ENCODE peak calls at places on chromosomes 2 and 18, in six cellular contexts. One of them, this sample, is unnamed.

GRCh38 chr2:20190862-20191713 is 33.8 kb downstream of the SDC1 start:
- DNase-seq in naive thymus-derived CD4-positive, alpha-beta T cell: no peak
- DNase-seq in body of pancreas: no peak
- DNase-seq in lower lobe of right lung: no peak
- DNase-seq in fibroblast of lung: peak; percentile 56
- DNase-seq in cardiac muscle cell: peak; percentile 70
- DNase-seq in this sample: no peak

GRCh38 chr2:16972276-16972675 is 306.6 kb upstream of the CYRIA start:
- DNase-seq in cardiac muscle cell: no peak
- DNase-seq in naive thymus-derived CD4-positive, alpha-beta T cell: no peak
- DNase-seq in body of pancreas: no peak
- DNase-seq in lower lobe of right lung: no peak
- DNase-seq in fibroblast of lung: peak; percentile 63
- DNase-seq in this sample: no peak

GRCh38 chr2:120771556-120772208 is 36.0 kb downstream of the GLI2 start:
- DNase-seq in cardiac muscle cell: no peak
- DNase-seq in lower lobe of right lung: peak; percentile 38
- DNase-seq in body of pancreas: peak; percentile 45
- DNase-seq in naive thymus-derived CD4-positive, alpha-beta T cell: no peak
- DNase-seq in fibroblast of lung: peak; percentile 96
- DNase-seq in this sample: no peak

GRCh38 chr2:14632133-14632936 is at the start of gene LRATD1:
- DNase-seq in body of pancreas: peak; percentile 94
- DNase-seq in lower lobe of right lung: peak; percentile 87
- DNase-seq in cardiac muscle cell: peak; percentile 97
- DNase-seq in fibroblast of lung: peak; percentile 86
- DNase-seq in naive thymus-derived CD4-positive, alpha-beta T cell: no peak
- DNase-seq in this sample: peak; percentile 97

GRCh38 chr18:24115628-24116027 is 23.2 kb upstream of the CABYR start:
- DNase-seq in naive thymus-derived CD4-positive, alpha-beta T cell: no peak
- DNase-seq in body of pancreas: no peak
- DNase-seq in cardiac muscle cell: no peak
- DNase-seq in fibroblast of lung: no peak
- DNase-seq in lower lobe of right lung: no peak
- DNase-seq in this sample: no peak

GRCh38 chr2:214569419-214570035 is 158.7 kb downstream of the VWC2L start:
- DNase-seq in body of pancreas: no peak
- DNase-seq in naive thymus-derived CD4-positive, alpha-beta T cell: no peak
- DNase-seq in cardiac muscle cell: no peak
- DNase-seq in fibroblast of lung: no peak
- DNase-seq in lower lobe of right lung: no peak
- DNase-seq in this sample: no peak

GRCh38 chr2:45275235-45275805 is 266.1 kb upstream of the SIX2 start:
- DNase-seq in body of pancreas: peak; percentile 58
- DNase-seq in fibroblast of lung: peak; percentile 51
- DNase-seq in cardiac muscle cell: no peak
- DNase-seq in lower lobe of right lung: no peak
- DNase-seq in naive thymus-derived CD4-positive, alpha-beta T cell: no peak
- DNase-seq in this sample: no peak

GRCh38 chr2:165474621-165475269 is 5.2 kb downstream of the CSRNP3 start:
- DNase-seq in lower lobe of right lung: no peak
- DNase-seq in cardiac muscle cell: peak; percentile 20
- DNase-seq in fibroblast of lung: no peak
- DNase-seq in body of pancreas: no peak
- DNase-seq in naive thymus-derived CD4-positive, alpha-beta T cell: no peak
- DNase-seq in this sample: no peak

GRCh38 chr18:9996104-9996503 is 82.3 kb downstream of the VAPA start:
- DNase-seq in cardiac muscle cell: no peak
- DNase-seq in naive thymus-derived CD4-positive, alpha-beta T cell: no peak
- DNase-seq in body of pancreas: no peak
- DNase-seq in fibroblast of lung: no peak
- DNase-seq in lower lobe of right lung: no peak
- DNase-seq in this sample: no peak

GRCh38 chr18:32893915-32894314 is 121.1 kb upstream of the KLHL14 start:
- DNase-seq in naive thymus-derived CD4-positive, alpha-beta T cell: no peak
- DNase-seq in body of pancreas: no peak
- DNase-seq in fibroblast of lung: no peak
- DNase-seq in cardiac muscle cell: no peak
- DNase-seq in lower lobe of right lung: no peak
- DNase-seq in this sample: no peak

GRCh38 chr2:199458017-199458805 is 472 bp upstream of the SATB2 start:
- DNase-seq in fibroblast of lung: peak; percentile 63
- DNase-seq in cardiac muscle cell: peak; percentile 63
- DNase-seq in body of pancreas: no peak
- DNase-seq in lower lobe of right lung: peak; percentile 48
- DNase-seq in naive thymus-derived CD4-positive, alpha-beta T cell: no peak
- DNase-seq in this sample: no peak

GRCh38 chr18:47872426-47872825 is 58.0 kb downstream of the SMAD2 start:
- DNase-seq in naive thymus-derived CD4-positive, alpha-beta T cell: no peak
- DNase-seq in cardiac muscle cell: no peak
- DNase-seq in lower lobe of right lung: no peak
- DNase-seq in fibroblast of lung: no peak
- DNase-seq in body of pancreas: no peak
- DNase-seq in this sample: no peak

GRCh38 chr2:232689152-232689910 is 7.8 kb upstream of the GIGYF2 start:
- DNase-seq in body of pancreas: peak; percentile 57
- DNase-seq in lower lobe of right lung: no peak
- DNase-seq in cardiac muscle cell: no peak
- DNase-seq in naive thymus-derived CD4-positive, alpha-beta T cell: no peak
- DNase-seq in fibroblast of lung: peak; percentile 23
- DNase-seq in this sample: no peak

GRCh38 chr2:85861180-85861579 is 27.6 kb downstream of the ST3GAL5 start:
- DNase-seq in cardiac muscle cell: no peak
- DNase-seq in naive thymus-derived CD4-positive, alpha-beta T cell: no peak
- DNase-seq in lower lobe of right lung: no peak
- DNase-seq in fibroblast of lung: no peak
- DNase-seq in body of pancreas: no peak
- DNase-seq in this sample: no peak

GRCh38 chr18:54958711-54959625 is at the start of gene CCDC68:
- DNase-seq in cardiac muscle cell: peak; percentile 76
- DNase-seq in naive thymus-derived CD4-positive, alpha-beta T cell: no peak
- DNase-seq in lower lobe of right lung: peak; percentile 81
- DNase-seq in fibroblast of lung: peak; percentile 42
- DNase-seq in body of pancreas: peak; percentile 77
- DNase-seq in this sample: peak; percentile 30

GRCh38 chr2:42794271-42795046 is 2.1 kb upstream of the HAAO start:
- DNase-seq in cardiac muscle cell: peak; percentile 31
- DNase-seq in naive thymus-derived CD4-positive, alpha-beta T cell: no peak
- DNase-seq in lower lobe of right lung: no peak
- DNase-seq in fibroblast of lung: no peak
- DNase-seq in body of pancreas: peak; percentile 73
- DNase-seq in this sample: no peak

GRCh38 chr2:159755788-159756187 is 42.2 kb downstream of the CD302 start:
- DNase-seq in cardiac muscle cell: peak; percentile 2
- DNase-seq in body of pancreas: no peak
- DNase-seq in fibroblast of lung: peak; percentile 66
- DNase-seq in naive thymus-derived CD4-positive, alpha-beta T cell: no peak
- DNase-seq in lower lobe of right lung: no peak
- DNase-seq in this sample: no peak

GRCh38 chr18:61167902-61168301 is 165.3 kb upstream of the CDH20 start:
- DNase-seq in body of pancreas: no peak
- DNase-seq in lower lobe of right lung: no peak
- DNase-seq in fibroblast of lung: no peak
- DNase-seq in naive thymus-derived CD4-positive, alpha-beta T cell: no peak
- DNase-seq in cardiac muscle cell: no peak
- DNase-seq in this sample: no peak

GRCh38 chr18:64017870-64018269 is 48.0 kb downstream of the SERPINB8 start:
- DNase-seq in lower lobe of right lung: no peak
- DNase-seq in fibroblast of lung: no peak
- DNase-seq in body of pancreas: no peak
- DNase-seq in cardiac muscle cell: peak; percentile 41
- DNase-seq in naive thymus-derived CD4-positive, alpha-beta T cell: no peak
- DNase-seq in this sample: no peak

GRCh38 chr2:8855019-8855418 is 17.6 kb upstream of the KIDINS220 start:
- DNase-seq in naive thymus-derived CD4-positive, alpha-beta T cell: no peak
- DNase-seq in lower lobe of right lung: no peak
- DNase-seq in cardiac muscle cell: no peak
- DNase-seq in body of pancreas: no peak
- DNase-seq in fibroblast of lung: no peak
- DNase-seq in this sample: no peak

GRCh38 chr18:1464444-1465217 is 560.0 kb downstream of the ADCYAP1 start:
- DNase-seq in body of pancreas: no peak
- DNase-seq in cardiac muscle cell: no peak
- DNase-seq in fibroblast of lung: no peak
- DNase-seq in lower lobe of right lung: no peak
- DNase-seq in naive thymus-derived CD4-positive, alpha-beta T cell: no peak
- DNase-seq in this sample: no peak

GRCh38 chr2:44360749-44361329 is 455 bp downstream of the PREPL start:
- DNase-seq in cardiac muscle cell: no peak
- DNase-seq in fibroblast of lung: peak; percentile 17
- DNase-seq in naive thymus-derived CD4-positive, alpha-beta T cell: no peak
- DNase-seq in body of pancreas: no peak
- DNase-seq in lower lobe of right lung: no peak
- DNase-seq in this sample: no peak

GRCh38 chr18:42959528-42959927 is 156.0 kb downstream of the RIT2 start:
- DNase-seq in body of pancreas: no peak
- DNase-seq in cardiac muscle cell: no peak
- DNase-seq in lower lobe of right lung: no peak
- DNase-seq in fibroblast of lung: no peak
- DNase-seq in naive thymus-derived CD4-positive, alpha-beta T cell: no peak
- DNase-seq in this sample: no peak

DNA sequence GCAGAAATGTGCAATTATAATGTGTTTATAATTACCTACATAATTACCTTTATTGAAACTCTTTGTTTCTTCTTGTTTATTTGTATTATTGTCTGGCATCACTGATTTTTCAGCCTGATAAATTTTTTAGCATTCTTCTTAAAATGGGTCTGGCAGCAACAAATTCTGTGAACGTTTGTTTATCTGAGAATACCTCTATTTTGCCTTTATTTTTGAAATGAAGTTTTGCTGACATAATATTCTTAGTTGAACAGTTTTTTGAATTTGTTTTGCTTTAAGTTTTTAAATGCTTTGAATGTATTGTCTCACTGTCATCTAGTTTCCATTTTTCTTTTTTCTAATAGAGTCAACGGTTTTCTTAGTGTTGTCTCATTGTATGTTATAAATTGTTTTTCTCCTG is 1152.0 kb upstream of the CDH2 start:
- DNase-seq in naive thymus-derived CD4-positive, alpha-beta T cell: no peak
- DNase-seq in cardiac muscle cell: no peak
- DNase-seq in fibroblast of lung: no peak
- DNase-seq in body of pancreas: no peak
- DNase-seq in lower lobe of right lung: no peak
- DNase-seq in this sample: no peak
- H3K9me3 ChIP-seq in naive thymus-derived CD4-positive, alpha-beta T cell: no peaks in the 10 kb centered on the region
- H3K9me3 ChIP-seq in cardiac muscle cell: no peaks in the 10 kb centered on the region
- H3K9me3 ChIP-seq in fibroblast of lung: no peaks in the 10 kb centered on the region
- H3K9me3 ChIP-seq in body of pancreas: no peaks in the 10 kb centered on the region
- H3K9me3 ChIP-seq in lower lobe of right lung: peaks cover 15% of the 10 kb centered on the region
- H3K9me3 ChIP-seq in this sample: no peaks in the 10 kb centered on the region

GRCh38 chr2:161223139-161223732 is 63.0 kb downstream of the TANK start:
- DNase-seq in lower lobe of right lung: no peak
- DNase-seq in fibroblast of lung: peak; percentile 34
- DNase-seq in naive thymus-derived CD4-positive, alpha-beta T cell: peak; percentile 23
- DNase-seq in body of pancreas: no peak
- DNase-seq in cardiac muscle cell: peak; percentile 43
- DNase-seq in this sample: peak; percentile 46
- H3K36me3 ChIP-seq in lower lobe of right lung: peaks cover 50% of the 10 kb centered on the region
- H3K36me3 ChIP-seq in fibroblast of lung: peaks cover 2% of the 10 kb centered on the region
- H3K36me3 ChIP-seq in naive thymus-derived CD4-positive, alpha-beta T cell: peaks cover 18% of the 10 kb centered on the region
- H3K36me3 ChIP-seq in body of pancreas: no peaks in the 10 kb centered on the region
- H3K36me3 ChIP-seq in cardiac muscle cell: peaks cover 13% of the 10 kb centered on the region
- H3K36me3 ChIP-seq in this sample: no peaks in the 10 kb centered on the region

GRCh38 chr2:89780318-89780717 is 1088.8 kb downstream of the RPIA start:
- DNase-seq in cardiac muscle cell: no peak
- DNase-seq in body of pancreas: no peak
- DNase-seq in fibroblast of lung: no peak
- DNase-seq in lower lobe of right lung: no peak
- DNase-seq in naive thymus-derived CD4-positive, alpha-beta T cell: no peak
- DNase-seq in this sample: no peak

GRCh38 chr2:89784960-89785359 is 1093.5 kb downstream of the RPIA start:
- DNase-seq in body of pancreas: no peak
- DNase-seq in lower lobe of right lung: no peak
- DNase-seq in fibroblast of lung: no peak
- DNase-seq in naive thymus-derived CD4-positive, alpha-beta T cell: no peak
- DNase-seq in cardiac muscle cell: no peak
- DNase-seq in this sample: no peak

DNA sequence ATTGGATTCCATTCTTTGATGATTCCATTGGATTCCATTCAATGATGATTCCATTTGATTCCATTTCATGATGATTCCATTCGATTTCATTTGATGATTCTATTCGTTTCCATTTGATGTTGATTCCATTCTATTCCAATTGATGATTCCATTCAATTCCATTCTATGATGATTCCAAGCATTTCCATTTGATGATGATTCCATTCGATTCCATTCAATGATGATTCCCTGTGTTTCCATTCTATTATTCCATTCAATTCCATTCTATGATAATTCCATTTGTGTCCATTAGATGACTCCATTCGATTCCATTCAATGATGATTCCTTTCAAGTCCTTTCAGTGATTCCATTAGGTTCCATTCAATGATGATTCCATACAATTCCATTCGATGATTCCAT is 1090.5 kb downstream of the RPIA start:
- DNase-seq in cardiac muscle cell: no peak
- DNase-seq in naive thymus-derived CD4-positive, alpha-beta T cell: no peak
- DNase-seq in body of pancreas: no peak
- DNase-seq in fibroblast of lung: no peak
- DNase-seq in lower lobe of right lung: no peak
- DNase-seq in this sample: no peak
- H3K9me3 ChIP-seq in cardiac muscle cell: peaks cover 66% of the 10 kb centered on the region
- H3K9me3 ChIP-seq in naive thymus-derived CD4-positive, alpha-beta T cell: peaks cover 55% of the 10 kb centered on the region
- H3K9me3 ChIP-seq in body of pancreas: peaks cover 37% of the 10 kb centered on the region
- H3K9me3 ChIP-seq in fibroblast of lung: peaks cover 1% of the 10 kb centered on the region
- H3K9me3 ChIP-seq in lower lobe of right lung: peaks cover 87% of the 10 kb centered on the region
- H3K9me3 ChIP-seq in this sample: no peaks in the 10 kb centered on the region

GRCh38 chr2:24210106-24210455 is 35.2 kb downstream of the FAM228A start:
- DNase-seq in naive thymus-derived CD4-positive, alpha-beta T cell: no peak
- DNase-seq in fibroblast of lung: no peak
- DNase-seq in cardiac muscle cell: no peak
- DNase-seq in lower lobe of right lung: no peak
- DNase-seq in body of pancreas: no peak
- DNase-seq in this sample: no peak

GRCh38 chr2:24209389-24210105 is 34.7 kb downstream of the FAM228A start:
- DNase-seq in naive thymus-derived CD4-positive, alpha-beta T cell: no peak
- DNase-seq in fibroblast of lung: no peak
- DNase-seq in body of pancreas: no peak
- DNase-seq in cardiac muscle cell: no peak
- DNase-seq in lower lobe of right lung: no peak
- DNase-seq in this sample: no peak

GRCh38 chr2:24220534-24221281 is 45.9 kb downstream of the FAM228A start:
- DNase-seq in lower lobe of right lung: no peak
- DNase-seq in fibroblast of lung: no peak
- DNase-seq in naive thymus-derived CD4-positive, alpha-beta T cell: no peak
- DNase-seq in cardiac muscle cell: no peak
- DNase-seq in body of pancreas: no peak
- DNase-seq in this sample: no peak

GRCh38 chr2:24210723-24211122 is 35.9 kb downstream of the FAM228A start:
- DNase-seq in body of pancreas: no peak
- DNase-seq in cardiac muscle cell: no peak
- DNase-seq in lower lobe of right lung: no peak
- DNase-seq in naive thymus-derived CD4-positive, alpha-beta T cell: no peak
- DNase-seq in fibroblast of lung: no peak
- DNase-seq in this sample: no peak

DNA sequence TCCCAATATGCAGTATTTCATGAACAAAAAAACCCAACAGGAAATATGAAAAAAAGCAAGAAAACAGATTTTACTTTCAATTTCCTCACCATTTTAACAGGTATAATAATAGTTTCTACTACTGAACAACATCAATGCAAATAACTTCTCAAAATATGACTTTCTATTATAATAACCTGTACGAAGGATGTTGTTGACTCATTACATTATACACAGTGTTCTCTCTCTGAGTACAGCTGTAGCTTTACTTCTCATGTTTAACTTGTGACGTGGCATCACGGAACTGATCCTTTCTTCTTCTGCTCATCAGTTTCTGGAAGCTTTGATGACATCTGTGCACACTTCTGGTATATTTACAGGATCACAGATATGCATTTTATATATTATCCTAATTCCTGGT is 40.0 kb downstream of the FAM228A start:
- DNase-seq in cardiac muscle cell: no peak
- DNase-seq in fibroblast of lung: no peak
- DNase-seq in body of pancreas: no peak
- DNase-seq in lower lobe of right lung: no peak
- DNase-seq in naive thymus-derived CD4-positive, alpha-beta T cell: no peak
- DNase-seq in this sample: no peak
- H3K36me3 ChIP-seq in cardiac muscle cell: no peaks in the 10 kb centered on the region
- H3K36me3 ChIP-seq in fibroblast of lung: peaks cover 2% of the 10 kb centered on the region
- H3K36me3 ChIP-seq in body of pancreas: peaks cover 32% of the 10 kb centered on the region
- H3K36me3 ChIP-seq in lower lobe of right lung: peaks cover 98% of the 10 kb centered on the region
- H3K36me3 ChIP-seq in naive thymus-derived CD4-positive, alpha-beta T cell: peaks cover 77% of the 10 kb centered on the region
- H3K36me3 ChIP-seq in this sample: no peaks in the 10 kb centered on the region

This sample was measured in prostate gland.